ENCODE peak calls at places on chromosomes 4 and X, in six cellular contexts. T is A549, K is HepG2, D is upper lobe of left lung, W is K562, J is GM12878. O is an unnamed sample.

GRCh38 chr4:42329421-42329820 is 67.9 kb upstream of the SHISA3 start:
- ATAC-seq in K (no peak), D (no peak), W (no peak), T (no peak), J (no peak), O (no peak)

GRCh38 chrX:109987884-109988283 is 15.0 kb upstream of the TMEM164 start:
- ATAC-seq in T (no peak), K (no peak), J (no peak), W (no peak), D (no peak), O (no peak)

GRCh38 chr4:48602763-48603162 is 112.7 kb downstream of the ZAR1 start:
- ATAC-seq in D (no peak), W (no peak), K (no peak), J (no peak), T (no peak), O (no peak)

GRCh38 chr4:27668001-27668400 is 807.4 kb downstream of the STIM2 start:
- ATAC-seq in D (no peak), W (no peak), T (no peak), J (no peak), K (no peak), O (no peak)

GRCh38 chr4:38090450-38091246 is 130.4 kb downstream of the PTTG2 start:
- ATAC-seq in T (no peak), J (no peak), D (no peak), W (no peak), K (no peak), O (no peak)

GRCh38 chr4:12231098-12231497 is 802.4 kb upstream of the HS3ST1 start:
- ATAC-seq in D (no peak), T (no peak), J (no peak), W (no peak), K (no peak), O (no peak)

GRCh38 chr4:114302472-114302871 is 296.1 kb upstream of the UGT8 start:
- ATAC-seq in D (no peak), T (no peak), J (peak; percentile 70), W (no peak), K (no peak), O (no peak)

GRCh38 chr4:147396105-147396504 is 84.8 kb upstream of the EDNRA start:
- ATAC-seq in D (no peak), K (no peak), J (no peak), W (no peak), T (no peak), O (no peak)

GRCh38 chrX:107711521-107712041 is 64.0 kb downstream of the TSC22D3 start:
- ATAC-seq in T (peak; percentile 4), W (no peak), J (no peak), K (no peak), D (no peak), O (peak; percentile 1)

GRCh38 chr4:139584019-139584418 is 28.0 kb upstream of the SETD7 start:
- ATAC-seq in T (peak; percentile 59), K (peak; percentile 31), J (no peak), W (no peak), D (no peak), O (no peak)

GRCh38 chr4:125315571-125316390 is 1.0 kb downstream of the FAT4 start:
- ATAC-seq in K (peak; percentile 69), W (no peak), J (no peak), T (peak; percentile 63), D (peak; percentile 67), O (peak; percentile 26)

GRCh38 chr4:163495900-163496299 is 1.4 kb downstream of the TMA16 start:
- ATAC-seq in J (peak; percentile 49), W (peak; percentile 2), K (no peak), T (no peak), D (no peak), O (no peak)

GRCh38 chr4:48035952-48036351 is 19.4 kb downstream of the NIPAL1 start:
- ATAC-seq in T (no peak), D (no peak), J (no peak), K (no peak), W (no peak), O (no peak)

GRCh38 chrX:68503830-68504229 is 5.0 kb downstream of the YIPF6 start:
- ATAC-seq in J (peak; percentile 7), T (no peak), K (no peak), W (no peak), D (no peak), O (no peak)

GRCh38 chr4:146033149-146033548 is 94.5 kb upstream of the ZNF827 start:
- ATAC-seq in W (no peak), D (no peak), J (peak; percentile 11), T (no peak), K (peak; percentile 49), O (no peak)

GRCh38 chrX:22135994-22136684 is 104.0 kb downstream of the PHEX start:
- ATAC-seq in D (peak; percentile 45), K (no peak), T (peak; percentile 69), J (peak; percentile 43), W (no peak), O (peak; percentile 39)

GRCh38 chrX:24137192-24137591 is 12.3 kb upstream of the ZFX start:
- ATAC-seq in K (no peak), D (no peak), W (no peak), T (no peak), J (no peak), O (no peak)

GRCh38 chrX:136126892-136127406 is 20.4 kb upstream of the FHL1 start:
- ATAC-seq in T (no peak), J (no peak), D (no peak), W (no peak), K (no peak), O (no peak)
- TF ChIP-seq EP300 in T (no peak), J (no peak), D (no peak), W (no peak), K (no peak), O (no peak)

DNA sequence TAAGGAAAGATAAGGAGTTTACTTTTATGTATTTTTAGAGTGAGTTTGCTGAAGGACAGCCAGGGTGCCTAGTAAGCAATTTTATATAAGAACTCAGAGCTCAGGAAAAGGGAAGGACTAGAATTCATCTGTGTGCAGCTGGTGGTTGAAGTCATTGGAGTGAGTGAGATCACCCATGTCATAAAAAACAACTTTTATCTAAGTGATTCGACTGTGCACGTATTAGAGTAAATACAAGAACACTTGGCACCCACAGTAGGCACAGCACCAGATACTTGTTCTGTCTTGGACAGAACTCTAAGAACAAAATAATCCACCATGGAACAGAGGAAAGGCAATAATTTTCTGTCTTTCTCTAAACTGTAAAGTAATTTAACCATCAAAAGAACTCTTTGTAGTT is 31.6 kb downstream of the SYNPO2 start:
- ATAC-seq in K (no peak), T (no peak), W (no peak), D (no peak), J (no peak), O (peak; percentile 58)
- H3K4me1 ChIP-seq in K (no peaks in the 10 kb centered on the region), T (peaks cover 11% of the 10 kb centered on the region), W (no peaks in the 10 kb centered on the region), D (peaks cover 5% of the 10 kb centered on the region), J (no peaks in the 10 kb centered on the region), O (peaks cover 41% of the 10 kb centered on the region)

DNA sequence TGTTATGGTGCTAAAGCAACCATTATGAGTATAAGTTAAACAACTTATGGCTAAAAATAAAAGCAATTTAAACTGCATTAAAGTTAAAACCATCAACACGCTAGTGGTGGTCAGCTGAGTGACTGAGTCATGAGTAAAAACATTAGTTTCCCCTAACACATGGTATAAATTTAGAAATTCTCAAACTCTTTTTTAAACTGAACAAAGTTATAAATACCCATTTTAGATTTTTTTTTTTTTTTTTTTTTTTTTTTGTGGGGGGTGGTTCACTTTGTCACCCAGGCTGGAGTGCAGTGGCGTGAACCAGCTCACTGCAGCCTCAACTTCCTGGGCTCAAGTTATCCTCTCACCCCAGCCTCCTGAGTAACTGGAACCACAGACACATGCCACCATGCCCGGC is 5.4 kb upstream of the BBS7 start:
- ATAC-seq in T (no peak), W (no peak), J (no peak), D (no peak), K (no peak), O (no peak)
- TF ChIP-seq POLR2A in T (no peak), W (no peak), J (no peak), D (no peak), K (no peak), O (no peak)

DNA sequence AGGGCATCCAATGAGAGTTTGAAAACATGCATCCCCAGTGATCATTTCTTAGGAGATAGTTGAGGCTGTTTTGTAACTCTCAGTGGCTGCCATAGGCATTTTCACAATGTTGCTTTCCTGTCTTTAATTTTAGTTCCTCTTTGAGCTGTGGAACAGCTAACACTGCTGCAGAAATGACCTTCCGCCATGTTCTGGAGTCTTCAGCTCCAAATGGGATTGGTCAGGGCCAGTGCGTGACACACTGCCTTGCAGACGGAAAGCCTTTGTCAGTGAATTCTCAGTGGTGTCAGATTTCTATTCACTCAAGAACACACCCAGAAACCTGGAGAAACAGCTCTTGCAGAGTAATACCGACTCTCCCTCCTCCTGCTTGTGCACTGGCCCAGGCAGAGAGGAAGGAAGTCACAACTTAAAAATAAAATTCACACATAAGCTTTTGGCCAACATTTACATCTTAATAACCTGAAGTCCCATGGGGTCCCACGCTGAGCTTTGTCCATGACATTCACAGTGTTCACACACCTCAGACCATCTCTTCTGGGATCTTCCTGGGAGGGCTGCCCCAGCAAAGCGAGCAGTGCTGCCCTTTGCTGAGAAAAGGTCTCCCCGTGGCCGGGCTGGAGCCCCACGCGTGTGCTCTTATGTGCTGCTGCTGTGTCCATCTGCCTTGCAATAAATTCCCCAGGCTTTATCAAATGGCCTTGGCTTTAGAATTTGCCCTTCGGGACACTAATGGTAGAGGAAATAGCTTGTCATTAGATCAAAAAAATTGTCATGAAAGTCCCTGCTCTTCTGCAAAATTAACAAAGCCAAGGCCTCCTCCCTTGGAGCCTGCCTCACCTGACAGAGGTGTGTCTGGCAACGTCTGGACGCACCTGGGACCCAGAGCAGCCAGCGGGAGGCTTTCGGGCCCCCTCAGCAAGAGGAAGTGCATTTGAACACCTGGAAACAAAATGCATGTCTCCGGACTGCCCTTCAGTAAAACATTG is 126.8 kb downstream of the IRF2 start:
- ATAC-seq in K (peak; percentile 1), T (no peak), D (peak; percentile 63), J (peak; percentile 58), W (peak; percentile 87), O (peak; percentile 56)
- TF ChIP-seq EP300 in K (no peak), T (no peak), D (no peak), J (no peak), W (no peak), O (no peak)